ENCODE peak calls at places on chromosomes 3 and 15, in seven cellular contexts. K, X, U, D, H, F and Q are unnamed samples.

GRCh38 chr15:100156201-100156600 is 185.6 kb downstream of the ADAMTS17 start:
- DNase-seq in K (no peak), X (no peak), U (no peak), D (no peak), H (no peak), F (no peak), Q (no peak)

GRCh38 chr3:111362286-111363009 is 179.5 kb upstream of the CD96 start:
- DNase-seq in K (no peak), X (no peak), U (no peak), D (no peak), H (no peak), F (peak; percentile 4), Q (no peak)

GRCh38 chr3:126121632-126122031 is 37.7 kb upstream of the SLC41A3 start:
- DNase-seq in K (peak; percentile 61), X (peak; percentile 17), U (no peak), D (peak; percentile 24), H (no peak), F (no peak), Q (no peak)

GRCh38 chr3:57756528-57757401 is 656 bp downstream of the SLMAP start:
- DNase-seq in K (peak; percentile 76), X (peak; percentile 81), U (no peak), D (peak; percentile 81), H (peak; percentile 39), F (peak; percentile 49), Q (no peak)

GRCh38 chr3:151697496-151697895 is 36.2 kb upstream of the AADACL2 start:
- DNase-seq in K (no peak), X (no peak), U (no peak), D (no peak), H (no peak), F (peak; percentile 34), Q (no peak)

GRCh38 chr3:165185707-165186327 is 10.4 kb downstream of the SLITRK3 start:
- DNase-seq in K (peak; percentile 55), X (no peak), U (no peak), D (peak; percentile 66), H (no peak), F (peak; percentile 42), Q (peak; percentile 8)

GRCh38 chr3:153028336-153028735 is 133.7 kb upstream of the RAP2B start:
- DNase-seq in K (no peak), X (no peak), U (no peak), D (no peak), H (no peak), F (no peak), Q (no peak)

GRCh38 chr15:80776420-80777045 is 2.6 kb upstream of the CEMIP start:
- DNase-seq in K (peak; percentile 80), X (peak; percentile 73), U (peak; percentile 23), D (peak; percentile 82), H (peak; percentile 63), F (peak; percentile 80), Q (no peak)

GRCh38 chr3:171460226-171461086 is at the start of gene TNIK:
- DNase-seq in K (peak; percentile 91), X (peak; percentile 94), U (peak; percentile 78), D (peak; percentile 95), H (peak; percentile 95), F (peak; percentile 96), Q (peak; percentile 20)

GRCh38 chr3:177681156-177681555 is 483.9 kb upstream of the TBL1XR1 start:
- DNase-seq in K (no peak), X (no peak), U (no peak), D (no peak), H (no peak), F (no peak), Q (no peak)

GRCh38 chr3:50154840-50155490 is at the start of gene SEMA3F:
- DNase-seq in K (peak; percentile 99), X (peak; percentile 84), U (no peak), D (peak; percentile 74), H (peak; percentile 58), F (peak; percentile 7), Q (no peak)

GRCh38 chr3:183711516-183711915 is 13.9 kb downstream of the YEATS2 start:
- DNase-seq in K (no peak), X (no peak), U (no peak), D (no peak), H (no peak), F (no peak), Q (no peak)

GRCh38 chr3:14423963-14424362 is 21.6 kb downstream of the SLC6A6 start:
- DNase-seq in K (no peak), X (no peak), U (no peak), D (no peak), H (no peak), F (no peak), Q (no peak)

GRCh38 chr3:139541156-139541897 is 1.8 kb upstream of the RBP1 start:
- DNase-seq in K (no peak), X (no peak), U (no peak), D (no peak), H (no peak), F (no peak), Q (no peak)

GRCh38 chr3:139538733-139539132 is 809 bp downstream of the RBP1 start:
- DNase-seq in K (peak; percentile 67), X (peak; percentile 69), U (no peak), D (peak; percentile 81), H (no peak), F (peak; percentile 16), Q (no peak)

GRCh38 chr3:139537795-139538538 is 1.6 kb downstream of the RBP1 start:
- DNase-seq in K (no peak), X (no peak), U (no peak), D (no peak), H (no peak), F (no peak), Q (no peak)

GRCh38 chr3:139541898-139542288 is 2.4 kb upstream of the RBP1 start:
- DNase-seq in K (peak; percentile 57), X (no peak), U (no peak), D (no peak), H (no peak), F (no peak), Q (no peak)

GRCh38 chr3:139540686-139541085 is 1.1 kb upstream of the RBP1 start:
- DNase-seq in K (peak; percentile 35), X (no peak), U (no peak), D (no peak), H (no peak), F (no peak), Q (no peak)
- H3K4me3 ChIP-seq in K (no peak overlapping the region), X (peak overlapping the region; percentile 69), U (peak overlapping the region; percentile 61), D (no peak overlapping the region), H (no peak overlapping the region), F (peak overlapping the region; percentile 77), Q (no peak overlapping the region)

DNA sequence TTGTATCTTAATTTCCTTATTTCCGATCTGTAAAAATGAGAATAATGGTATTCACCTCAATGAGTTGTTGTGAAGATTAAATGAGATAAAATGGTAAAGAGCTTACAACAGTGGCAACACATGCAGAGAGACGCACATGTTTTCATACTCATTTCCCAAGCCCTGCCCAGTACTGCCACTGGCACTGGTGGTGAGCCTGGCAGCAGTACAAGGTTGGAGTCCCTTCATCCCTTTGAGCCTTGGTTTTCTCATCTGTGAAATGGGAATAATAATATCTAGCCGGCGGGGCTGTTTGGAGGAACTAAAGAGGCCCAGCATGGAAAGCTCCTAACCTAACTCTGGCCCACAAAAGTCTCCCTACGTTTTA is 943 bp upstream of the CD276 start:
- DNase-seq in K (no peak), X (no peak), U (no peak), D (no peak), H (no peak), F (no peak), Q (no peak)
- H3K4me3 ChIP-seq in K (no peak overlapping the region), X (peak overlapping the region; percentile 90), U (no peak overlapping the region), D (no peak overlapping the region), H (no peak overlapping the region), F (no peak overlapping the region), Q (no peak overlapping the region)

DNA sequence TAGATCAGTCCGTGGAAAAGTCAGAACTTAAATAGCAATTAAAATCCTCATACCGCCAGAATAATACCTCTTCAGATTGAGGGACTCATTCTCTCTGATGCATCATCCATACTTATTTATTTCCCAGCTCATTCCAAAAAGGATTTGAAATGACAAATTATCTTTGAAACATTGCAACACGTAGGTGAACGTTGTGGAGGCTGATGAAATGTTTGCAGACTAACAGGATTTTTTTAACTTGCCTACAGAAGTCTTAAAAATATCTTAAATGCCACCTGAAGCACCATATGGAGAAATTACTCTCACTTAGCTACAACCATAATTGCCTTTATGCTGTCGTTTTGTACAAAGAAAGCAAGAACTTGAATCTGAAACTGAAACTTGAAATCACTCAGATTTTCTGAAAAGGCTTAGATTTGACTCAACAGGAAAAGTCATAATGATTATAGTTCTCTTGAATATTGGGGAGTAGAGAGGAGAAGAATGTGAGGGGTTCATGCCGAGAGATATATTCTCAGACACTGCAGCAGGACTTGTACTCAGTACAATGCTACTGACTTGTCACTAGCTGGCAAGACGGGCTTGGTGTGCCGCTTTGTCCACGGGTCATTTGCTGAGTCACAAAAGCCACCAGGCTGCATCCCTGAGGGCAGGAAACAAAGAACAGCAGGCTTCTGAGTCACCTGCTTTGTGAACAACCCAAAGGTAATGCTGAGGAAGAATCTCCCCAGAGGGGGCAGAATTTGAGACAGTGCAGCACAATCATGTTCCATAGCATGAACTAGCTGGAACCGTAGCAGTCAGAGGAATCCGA is 7.1 kb upstream of the FMN1 start:
- DNase-seq in K (peak; percentile 44), X (peak; percentile 68), U (peak; percentile 85), D (no peak), H (peak; percentile 55), F (peak; percentile 47), Q (no peak)
- H3K4me3 ChIP-seq in K (no peak overlapping the region), X (peak overlapping the region; percentile 38), U (no peak overlapping the region), D (no peak overlapping the region), H (peak overlapping the region; percentile 15), F (peak overlapping the region; percentile 15), Q (peak overlapping the region; percentile 29)

GRCh38 chr3:143447491-143447890 is 327.9 kb downstream of the CHST2 start:
- DNase-seq in K (no peak), X (no peak), U (no peak), D (no peak), H (no peak), F (no peak), Q (no peak)

GRCh38 chr3:143445118-143445517 is 325.5 kb downstream of the CHST2 start:
- DNase-seq in K (no peak), X (no peak), U (no peak), D (no peak), H (no peak), F (peak; percentile 23), Q (peak; percentile 18)

GRCh38 chr3:143441772-143442171 is 322.2 kb downstream of the CHST2 start:
- DNase-seq in K (no peak), X (no peak), U (no peak), D (no peak), H (no peak), F (no peak), Q (no peak)

GRCh38 chr3:143442761-143443477 is 323.3 kb downstream of the CHST2 start:
- DNase-seq in K (no peak), X (no peak), U (no peak), D (no peak), H (no peak), F (no peak), Q (peak; percentile 18)

GRCh38 chr3:143443851-143444331 is 324.3 kb downstream of the CHST2 start:
- DNase-seq in K (no peak), X (no peak), U (peak; percentile 100), D (peak; percentile 73), H (no peak), F (peak; percentile 99), Q (peak; percentile 98)
- H3K4me3 ChIP-seq in K (no peak overlapping the region), X (no peak overlapping the region), U (no peak overlapping the region), D (no peak overlapping the region), H (no peak overlapping the region), F (no peak overlapping the region), Q (no peak overlapping the region)

GRCh38 chr15:53412542-53412941 is 346.9 kb downstream of the WDR72 start:
- DNase-seq in K (no peak), X (no peak), U (no peak), D (no peak), H (no peak), F (no peak), Q (no peak)

GRCh38 chr15:53416219-53416940 is 343.1 kb downstream of the WDR72 start:
- DNase-seq in K (no peak), X (no peak), U (no peak), D (no peak), H (no peak), F (no peak), Q (no peak)

GRCh38 chr15:53414167-53414566 is 345.3 kb downstream of the WDR72 start:
- DNase-seq in K (no peak), X (no peak), U (no peak), D (no peak), H (no peak), F (no peak), Q (no peak)
- H3K4me3 ChIP-seq in K (no peak overlapping the region), X (no peak overlapping the region), U (no peak overlapping the region), D (no peak overlapping the region), H (no peak overlapping the region), F (no peak overlapping the region), Q (no peak overlapping the region)